ENCODE peak calls at places on chromosome 11, in six cellular contexts. H is heart left ventricle, L is pancreas, Z is HCT116, P is WERI-Rb-1, N is neural progenitor cell. I is an unnamed sample.
A peak's percentile ranks its signal among the peaks of the same experiment; 100 is the strongest.

GRCh38 chr11:69642549-69642912 is 1.6 kb downstream of the CCND1 start:
- DNase-seq in H (peak; percentile 59), L (peak; percentile 71), Z (no peak), P (no peak), N (peak; percentile 60), I (peak; percentile 72)

GRCh38 chr11:1568451-1568911 is 3.6 kb downstream of the DUSP8 start:
- DNase-seq in H (peak; percentile 10), L (peak; percentile 53), Z (no peak), P (no peak), N (peak; percentile 88), I (no peak)

GRCh38 chr11:44016546-44017442 is 31.0 kb upstream of the ACCSL start:
- DNase-seq in H (no peak), L (no peak), Z (no peak), P (no peak), N (no peak), I (peak; percentile 18)

GRCh38 chr11:1122356-1123002 is 35.3 kb upstream of the MUC5AC start:
- DNase-seq in H (no peak), L (peak; percentile 46), Z (no peak), P (no peak), N (no peak), I (no peak)

GRCh38 chr11:45544826-45545225 is 120.6 kb downstream of the CHST1 start:
- DNase-seq in H (no peak), L (no peak), Z (no peak), P (no peak), N (no peak), I (no peak)

GRCh38 chr11:77819921-77820564 is 479 bp downstream of the RSF1 start:
- DNase-seq in H (peak; percentile 48), L (peak; percentile 71), Z (no peak), P (peak; percentile 64), N (peak; percentile 80), I (peak; percentile 63)

GRCh38 chr11:126680109-126680508 is 320.5 kb downstream of the KIRREL3 start:
- DNase-seq in H (no peak), L (no peak), Z (no peak), P (no peak), N (no peak), I (no peak)

GRCh38 chr11:129723964-129724291 is 91.7 kb upstream of the TMEM45B start:
- DNase-seq in H (no peak), L (no peak), Z (no peak), P (no peak), N (no peak), I (no peak)

GRCh38 chr11:32838505-32839274 is 9.0 kb downstream of the PRRG4 start:
- DNase-seq in H (no peak), L (no peak), Z (no peak), P (no peak), N (peak; percentile 26), I (no peak)

GRCh38 chr11:112877561-112877960 is 83.7 kb upstream of the NCAM1 start:
- DNase-seq in H (no peak), L (no peak), Z (no peak), P (no peak), N (peak; percentile 37), I (no peak)

GRCh38 chr11:69920500-69921428 is 101.5 kb upstream of the FGF3 start:
- DNase-seq in H (no peak), L (peak; percentile 55), Z (no peak), P (no peak), N (no peak), I (no peak)

GRCh38 chr11:119797137-119797611 is 68.2 kb upstream of the NECTIN1 start:
- DNase-seq in H (no peak), L (peak; percentile 29), Z (no peak), P (no peak), N (peak; percentile 90), I (no peak)

GRCh38 chr11:19294444-19294843 is 53.7 kb upstream of the E2F8 start:
- DNase-seq in H (no peak), L (no peak), Z (no peak), P (no peak), N (no peak), I (no peak)

GRCh38 chr11:106496677-106497076 is 419.2 kb downstream of the AASDHPPT start:
- DNase-seq in H (no peak), L (no peak), Z (no peak), P (no peak), N (no peak), I (no peak)

GRCh38 chr11:118629761-118630661 is 22.6 kb downstream of the PHLDB1 start:
- DNase-seq in H (no peak), L (no peak), Z (no peak), P (no peak), N (no peak), I (peak; percentile 67)

GRCh38 chr11:122020902-122021301 is 95.1 kb downstream of the BLID start:
- DNase-seq in H (no peak), L (no peak), Z (no peak), P (no peak), N (no peak), I (no peak)

GRCh38 chr11:96054870-96055705 is 131.2 kb upstream of the MTMR2 start:
- DNase-seq in H (no peak), L (no peak), Z (peak; percentile 27), P (peak; percentile 52), N (peak; percentile 85), I (no peak)

GRCh38 chr11:102469196-102469821 is 16.7 kb upstream of the TMEM123 start:
- DNase-seq in H (no peak), L (no peak), Z (no peak), P (no peak), N (no peak), I (no peak)

GRCh38 chr11:33942954-33943353 is 51.1 kb upstream of the LMO2 start:
- DNase-seq in H (peak; percentile 55), L (no peak), Z (peak; percentile 3), P (no peak), N (no peak), I (no peak)

GRCh38 chr11:59028105-59028504 is 58.0 kb upstream of the GLYATL1B start:
- DNase-seq in H (no peak), L (no peak), Z (no peak), P (no peak), N (no peak), I (no peak)

GRCh38 chr11:1561266-1561665 is 10.8 kb downstream of the DUSP8 start:
- DNase-seq in H (no peak), L (no peak), Z (no peak), P (no peak), N (no peak), I (peak; percentile 73)

GRCh38 chr11:93820085-93820710 is 30.2 kb downstream of the VSTM5 start:
- DNase-seq in H (no peak), L (no peak), Z (no peak), P (no peak), N (peak; percentile 67), I (no peak)
- H3K27ac ChIP-seq in H (no peak overlapping the region), L (no peak overlapping the region), Z (no peak overlapping the region), P (no peak overlapping the region), N (no peak overlapping the region), I (no peak overlapping the region)

DNA sequence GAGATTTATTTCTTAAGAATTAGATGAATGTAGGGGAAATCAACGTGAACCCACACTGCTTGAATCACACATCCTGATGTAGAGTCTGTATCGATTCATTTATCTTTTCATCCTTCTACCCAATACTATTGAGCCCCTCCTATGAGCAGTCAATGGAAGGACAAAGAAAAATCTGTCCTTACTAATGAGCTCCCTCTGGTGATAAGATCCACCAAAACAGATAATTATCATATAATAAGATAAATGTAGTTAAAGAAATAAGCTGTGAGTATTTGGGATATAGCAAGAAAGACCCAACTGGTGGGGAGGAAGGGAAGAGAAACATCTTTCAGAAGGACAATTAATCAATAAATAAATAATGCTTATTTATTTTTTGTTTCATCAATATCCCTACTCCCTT is 385.1 kb upstream of the CCDC90B start:
- DNase-seq in H (no peak), L (no peak), Z (no peak), P (no peak), N (no peak), I (no peak)
- TF ChIP-seq CTCF in H (no peak), L (no peak), Z (no peak), P (no peak), N (no peak), I (peak; percentile 32)

DNA sequence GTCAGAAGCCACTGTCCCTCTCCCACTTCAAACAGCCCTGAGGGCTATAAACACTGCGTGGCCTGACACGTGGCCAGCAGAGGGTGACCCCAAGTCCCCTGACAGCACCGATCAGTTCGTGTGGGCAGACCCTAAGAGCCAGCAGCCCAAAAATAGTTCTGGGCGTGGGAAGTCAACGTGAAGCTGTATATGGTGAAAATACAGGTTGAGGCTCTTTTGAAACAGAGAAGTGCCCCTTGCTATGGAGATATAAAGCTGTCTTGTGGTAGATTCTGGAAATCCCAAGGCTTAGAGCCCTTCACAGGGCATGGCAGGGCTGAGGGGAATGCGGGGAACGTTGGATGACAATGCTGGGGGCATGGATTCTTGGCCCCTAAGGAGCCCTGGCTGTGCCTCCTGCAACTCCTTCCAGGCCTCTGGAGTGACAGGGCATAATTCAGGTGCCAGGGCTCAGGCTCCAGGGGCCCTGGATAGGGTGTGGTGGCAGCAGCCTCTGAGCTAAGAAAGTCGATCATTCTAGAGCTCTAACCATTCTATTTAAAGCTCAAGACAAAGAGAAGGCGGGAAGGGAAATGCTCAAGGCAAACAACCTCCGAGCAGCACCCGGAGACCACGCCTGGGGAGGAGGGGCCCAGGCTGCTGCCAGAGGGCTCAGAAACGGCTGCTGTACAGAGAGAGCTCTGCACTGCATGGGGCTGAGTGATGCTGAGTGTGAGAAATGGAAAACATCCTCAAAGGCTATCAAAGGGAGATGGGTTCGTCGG is 60.4 kb upstream of the CD5 start:
- DNase-seq in H (peak; percentile 64), L (no peak), Z (no peak), P (no peak), N (peak; percentile 77), I (peak; percentile 82)
- H3K27ac ChIP-seq in H (peak overlapping the region; percentile 61), L (no peak overlapping the region), Z (no peak overlapping the region), P (no peak overlapping the region), N (no peak overlapping the region), I (peak overlapping the region; percentile 79)

GRCh38 chr11:14190992-14191773 is 167.8 kb downstream of the RRAS2 start:
- DNase-seq in H (peak; percentile 13), L (no peak), Z (no peak), P (no peak), N (no peak), I (no peak)
- TF ChIP-seq CTCF in H (no peak), L (no peak), Z (peak; percentile 37), P (no peak), N (no peak), I (no peak)